ENCODE peak calls at places on chromosomes 16 and 17, in seven cellular contexts. X, A, Z, Y, H, L and S are unnamed samples.

GRCh38 chr17:69445132-69445531 is 30.6 kb downstream of the MAP2K6 start:
- DNase-seq in X (no peak), A (no peak), Z (no peak), Y (no peak), H (no peak), L (no peak), S (no peak)

GRCh38 chr17:289409-289808 is 63.2 kb downstream of the RPH3AL start:
- DNase-seq in X (no peak), A (no peak), Z (no peak), Y (no peak), H (no peak), L (no peak), S (no peak)

GRCh38 chr17:44672479-44673093 is 16.3 kb downstream of the MEIOC start:
- DNase-seq in X (no peak), A (peak), Z (peak), Y (peak), H (no peak), L (peak), S (no peak)

GRCh38 chr17:16472539-16472938 is 19.5 kb downstream of the LRRC75A start:
- DNase-seq in X (no peak), A (no peak), Z (no peak), Y (no peak), H (no peak), L (no peak), S (no peak)

GRCh38 chr16:4537376-4538066 is 1.1 kb downstream of the CDIP1 start:
- DNase-seq in X (no peak), A (peak), Z (peak), Y (no peak), H (peak), L (no peak), S (peak)

GRCh38 chr16:84889066-84889465 is 69.3 kb downstream of the CRISPLD2 start:
- DNase-seq in X (no peak), A (no peak), Z (no peak), Y (peak), H (no peak), L (no peak), S (no peak)

GRCh38 chr17:14299261-14300093 is 1.4 kb upstream of the HS3ST3B1 start:
- DNase-seq in X (no peak), A (peak), Z (peak), Y (no peak), H (peak), L (peak), S (peak)

GRCh38 chr17:80286638-80286960 is 25.9 kb downstream of the RNF213 start:
- DNase-seq in X (no peak), A (no peak), Z (no peak), Y (no peak), H (no peak), L (no peak), S (no peak)

GRCh38 chr17:15289285-15290185 is 24.4 kb upstream of the PMP22 start:
- DNase-seq in X (no peak), A (peak), Z (no peak), Y (peak), H (no peak), L (peak), S (no peak)

GRCh38 chr17:49013311-49014205 is 16.4 kb downstream of the IGF2BP1 start:
- DNase-seq in X (peak), A (peak), Z (peak), Y (no peak), H (peak), L (no peak), S (peak)

GRCh38 chr17:13931752-13932477 is 137.4 kb upstream of the COX10 start:
- DNase-seq in X (no peak), A (peak), Z (peak), Y (peak), H (no peak), L (peak), S (no peak)

GRCh38 chr16:56413381-56413780 is 12.0 kb downstream of the AMFR start:
- DNase-seq in X (no peak), A (no peak), Z (no peak), Y (no peak), H (no peak), L (no peak), S (no peak)

GRCh38 chr17:743139-743538 is 8.9 kb downstream of the GEMIN4 start:
- DNase-seq in X (no peak), A (no peak), Z (no peak), Y (no peak), H (no peak), L (no peak), S (no peak)

GRCh38 chr17:74123350-74123749 is 80.1 kb upstream of the RPL38 start:
- DNase-seq in X (no peak), A (no peak), Z (peak), Y (no peak), H (no peak), L (peak), S (peak)

GRCh38 chr17:7745748-7746470 is 28.4 kb downstream of the DNAH2 start:
- DNase-seq in X (no peak), A (peak), Z (peak), Y (peak), H (no peak), L (peak), S (no peak)

GRCh38 chr17:82267575-82268379 is 5.7 kb downstream of the CSNK1D start:
- DNase-seq in X (no peak), A (peak), Z (no peak), Y (peak), H (no peak), L (peak), S (no peak)

GRCh38 chr17:68246271-68247028 is 1.4 kb upstream of the AMZ2 start:
- DNase-seq in X (no peak), A (no peak), Z (no peak), Y (no peak), H (peak), L (no peak), S (no peak)
- H4K8ac ChIP-seq in X (no peak), A (no peak), Z (no peak), Y (no peak), H (no peak), L (no peak), S (no peak)

GRCh38 chr16:3101018-3101840 is 2.1 kb upstream of the ZSCAN10 start:
- DNase-seq in X (no peak), A (peak), Z (peak), Y (no peak), H (peak), L (peak), S (peak)

GRCh38 chr16:3099395-3099731 is 269 bp upstream of the ZSCAN10 start:
- DNase-seq in X (no peak), A (no peak), Z (no peak), Y (no peak), H (no peak), L (no peak), S (no peak)

GRCh38 chr16:3098459-3099394 is at the start of gene ZSCAN10:
- DNase-seq in X (no peak), A (no peak), Z (peak), Y (no peak), H (peak), L (no peak), S (peak)

GRCh38 chr16:3101841-3102470 is 2.9 kb upstream of the ZSCAN10 start:
- DNase-seq in X (peak), A (no peak), Z (peak), Y (no peak), H (peak), L (peak), S (peak)

DNA sequence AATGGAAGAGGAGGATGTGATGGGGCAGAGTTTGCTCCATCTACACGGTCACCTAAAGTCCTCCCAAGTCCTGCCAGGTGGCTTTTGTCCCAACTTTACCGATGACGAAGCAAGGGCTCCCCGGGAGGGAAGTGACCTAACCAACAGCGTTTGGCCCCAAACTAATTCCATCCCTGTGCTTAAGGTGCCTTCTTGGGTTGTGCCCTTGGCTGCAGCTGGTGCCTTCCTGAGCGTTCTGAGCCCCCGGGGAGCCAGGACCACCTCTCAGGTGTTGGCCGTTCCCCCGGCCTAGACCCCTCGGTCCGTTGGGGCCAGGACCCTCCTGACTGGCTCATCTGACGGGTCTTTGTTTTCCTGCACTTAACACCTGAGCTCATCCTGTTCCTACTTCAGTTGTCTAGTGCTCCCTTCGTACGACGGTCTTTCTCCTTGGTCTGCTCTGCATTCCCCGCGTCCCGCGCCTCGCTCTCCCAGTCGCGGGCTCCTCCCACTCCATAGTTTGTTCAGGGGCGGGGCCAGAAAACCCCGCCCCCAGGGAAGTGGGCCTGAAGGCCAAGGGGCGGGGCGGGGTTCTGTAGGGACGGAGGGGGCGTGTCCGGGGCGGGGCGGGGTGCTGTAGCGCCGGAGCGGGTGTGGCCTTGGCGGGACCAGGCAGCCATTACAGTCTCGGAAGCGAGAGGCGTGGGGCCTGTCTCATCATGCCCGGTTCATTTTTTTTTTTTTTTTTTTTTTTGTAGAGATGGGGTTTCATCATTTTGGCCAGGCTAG is 822 bp upstream of the ZSCAN10 start:
- DNase-seq in X (peak), A (peak), Z (peak), Y (peak), H (peak), L (peak), S (peak)
- H4K8ac ChIP-seq in X (no peak), A (peak), Z (peak), Y (peak), H (no peak), L (peak), S (no peak)

DNA sequence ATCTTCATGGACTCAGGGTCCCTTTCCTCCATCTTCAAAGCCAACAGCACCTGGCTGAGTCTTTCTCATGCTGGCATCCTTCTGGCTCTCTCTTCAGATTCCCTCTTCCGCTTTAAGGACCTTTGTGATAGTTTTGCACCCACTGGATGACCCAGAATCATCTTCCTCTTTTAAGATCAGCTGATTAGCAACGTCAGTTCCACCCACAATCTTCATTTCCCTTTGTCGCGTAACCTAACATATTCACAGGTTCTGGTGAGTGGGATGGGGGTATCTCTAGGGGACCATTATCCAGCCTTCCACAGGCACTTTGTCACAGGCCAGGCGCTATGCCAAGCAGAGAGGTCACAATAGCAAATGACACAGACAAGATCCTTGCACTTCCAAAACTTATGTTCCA is 593.8 kb downstream of the MAF start:
- DNase-seq in X (no peak), A (no peak), Z (no peak), Y (no peak), H (no peak), L (no peak), S (no peak)
- H4K8ac ChIP-seq in X (no peak), A (no peak), Z (no peak), Y (no peak), H (no peak), L (no peak), S (no peak)

GRCh38 chr16:22424161-22424937 is 49.9 kb upstream of the CDR2 start:
- DNase-seq in X (no peak), A (no peak), Z (no peak), Y (no peak), H (peak), L (no peak), S (no peak)
- H4K8ac ChIP-seq in X (no peak), A (no peak), Z (no peak), Y (peak), H (no peak), L (no peak), S (no peak)

GRCh38 chr16:77462894-77463293 is 28.1 kb upstream of the ADAMTS18 start:
- DNase-seq in X (no peak), A (no peak), Z (peak), Y (no peak), H (no peak), L (no peak), S (no peak)

GRCh38 chr16:77457046-77457445 is 22.2 kb upstream of the ADAMTS18 start:
- DNase-seq in X (no peak), A (no peak), Z (no peak), Y (no peak), H (no peak), L (no peak), S (no peak)

DNA sequence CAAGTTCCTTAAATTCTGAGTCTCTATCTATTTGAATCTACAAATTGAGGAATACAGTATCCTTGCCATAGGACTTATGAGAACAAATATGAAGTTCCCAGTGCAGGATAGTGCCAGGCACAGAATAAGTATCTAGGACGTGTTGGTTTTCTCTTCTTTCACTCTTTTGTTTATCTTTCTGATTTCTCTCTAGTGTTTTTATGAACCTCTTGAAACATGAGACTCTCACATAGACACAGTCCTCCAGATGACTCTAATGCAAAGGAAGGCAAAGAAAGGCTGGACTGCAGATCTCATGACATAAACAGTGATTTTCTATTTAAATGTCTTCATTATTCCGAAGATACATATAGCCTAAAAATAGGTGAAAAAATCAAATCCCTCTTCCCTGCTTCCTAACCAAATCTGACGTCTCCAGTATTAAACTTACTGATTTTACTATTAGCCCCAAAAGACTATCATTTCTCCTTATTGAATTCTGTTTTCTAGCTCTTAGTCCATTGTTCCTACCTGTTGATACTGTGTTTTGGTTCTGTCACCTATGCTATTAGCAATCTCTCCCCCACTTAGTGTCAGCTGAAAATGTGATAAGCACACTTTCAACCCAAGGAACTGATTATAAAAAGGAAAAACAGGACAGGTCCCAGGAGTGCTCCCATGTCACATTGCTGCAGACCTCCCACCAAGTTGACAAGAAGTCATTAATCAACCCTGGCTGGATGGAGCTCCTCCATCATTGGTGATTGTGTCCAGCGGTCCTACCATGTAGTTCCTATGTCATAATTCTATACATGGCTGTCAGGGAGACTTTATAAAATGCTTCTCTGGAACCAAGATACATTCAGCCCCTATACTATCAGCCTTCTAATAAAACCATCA is 24.9 kb upstream of the ADAMTS18 start:
- DNase-seq in X (no peak), A (no peak), Z (no peak), Y (no peak), H (no peak), L (no peak), S (no peak)
- H4K8ac ChIP-seq in X (no peak), A (no peak), Z (no peak), Y (no peak), H (no peak), L (no peak), S (no peak)

GRCh38 chr16:12082207-12082606 is 105.7 kb downstream of the SNX29 start:
- DNase-seq in X (no peak), A (no peak), Z (no peak), Y (no peak), H (no peak), L (no peak), S (no peak)
- H4K8ac ChIP-seq in X (no peak), A (no peak), Z (no peak), Y (no peak), H (no peak), L (no peak), S (no peak)

DNA sequence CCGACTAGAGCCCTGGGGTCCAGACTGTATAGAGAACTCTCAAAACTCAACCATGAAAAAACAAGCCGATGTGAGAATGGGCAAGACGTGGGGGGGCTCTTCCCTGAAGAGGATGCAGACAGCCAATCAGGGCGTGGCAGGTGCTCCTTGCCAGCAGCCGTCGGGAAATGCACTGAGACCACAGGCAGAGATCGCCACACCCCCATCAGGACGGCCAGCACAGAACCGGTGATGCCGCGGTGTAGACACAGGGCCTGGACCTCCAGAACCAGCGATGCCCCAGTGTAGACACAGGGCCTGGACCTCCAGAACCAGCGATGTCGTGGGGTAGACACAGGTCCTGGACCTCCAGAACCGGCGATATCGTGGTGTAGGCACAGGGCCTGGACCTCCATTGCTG is 169.2 kb downstream of the LAT start:
- DNase-seq in X (no peak), A (no peak), Z (no peak), Y (no peak), H (no peak), L (no peak), S (no peak)
- H4K8ac ChIP-seq in X (no peak), A (no peak), Z (no peak), Y (peak), H (no peak), L (no peak), S (no peak)

DNA sequence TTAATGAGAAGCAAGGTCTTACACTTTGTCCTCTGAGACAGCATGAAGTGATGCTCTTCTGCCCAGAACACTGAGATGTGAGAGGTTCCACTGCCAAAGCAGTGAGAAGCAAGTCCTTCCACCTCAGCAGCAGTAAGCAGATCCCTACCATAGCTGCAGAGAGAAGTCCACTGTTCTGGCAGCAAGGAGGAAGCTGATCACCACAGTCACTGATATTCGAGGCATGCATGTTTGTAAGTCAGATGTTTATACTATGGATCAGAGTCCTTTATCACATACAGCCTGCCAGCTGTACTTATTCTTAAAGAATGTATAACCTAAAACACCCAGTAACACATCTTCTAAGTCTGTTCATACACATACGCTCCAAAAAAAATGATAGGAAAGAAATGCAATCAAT is 18.2 kb upstream of the METTL2A start:
- DNase-seq in X (no peak), A (peak), Z (no peak), Y (peak), H (no peak), L (no peak), S (no peak)
- H4K8ac ChIP-seq in X (no peak), A (no peak), Z (no peak), Y (no peak), H (no peak), L (no peak), S (no peak)